ENCODE peak calls at places on chromosomes 5 and 9, in ten cellular contexts. R is tibial artery, C is BJ, Q is hepatocyte, A is OCI-LY7, P is AG09309, U is mucosa of descending colon, F is PC-3, D is HFF-Myc, X is omental fat pad. S is an unnamed sample.
A peak's percentile ranks its signal among the peaks of the same experiment; 100 is the strongest.

GRCh38 chr9:130042931-130043653 is at the start of gene FNBP1:
- DNase-seq in R (peak; percentile 77), C (no peak), F (peak; percentile 68), P (no peak), X (peak; percentile 35), U (peak; percentile 88), D (no peak), A (peak; percentile 84), Q (peak; percentile 92), S (peak; percentile 82)

GRCh38 chr9:130632841-130633240 is 31.6 kb upstream of the PRDM12 start:
- DNase-seq in Q (no peak), F (no peak), X (no peak), D (no peak), P (no peak), R (no peak), U (no peak), C (no peak), A (no peak), S (no peak)

GRCh38 chr5:128532776-128533175 is 5.3 kb downstream of the FBN2 start:
- DNase-seq in U (no peak), C (no peak), R (no peak), D (no peak), P (no peak), A (no peak), F (no peak), X (no peak), Q (no peak), S (no peak)

GRCh38 chr9:131348631-131349521 is 45.0 kb upstream of the PRRC2B start:
- DNase-seq in R (no peak), C (no peak), A (no peak), F (no peak), X (no peak), Q (no peak), P (no peak), D (no peak), U (no peak), S (no peak)

GRCh38 chr5:5881294-5881693 is 458.8 kb downstream of the ICE1 start:
- DNase-seq in X (no peak), P (no peak), A (peak; percentile 29), Q (no peak), D (no peak), R (no peak), F (peak; percentile 46), U (peak; percentile 2), C (no peak), S (no peak)

GRCh38 chr5:10607023-10607665 is 43.3 kb downstream of the ANKRD33B start:
- DNase-seq in A (peak; percentile 97), X (no peak), F (no peak), P (no peak), D (no peak), R (no peak), C (no peak), Q (no peak), U (peak; percentile 21), S (no peak)

GRCh38 chr5:132446621-132447020 is 44.0 kb downstream of the IRF1 start:
- DNase-seq in F (no peak), D (no peak), C (no peak), R (peak; percentile 89), A (no peak), X (no peak), Q (no peak), U (peak; percentile 71), P (peak; percentile 66), S (no peak)

GRCh38 chr9:121559183-121559582 is 59.5 kb upstream of the GGTA1 start:
- DNase-seq in F (peak; percentile 30), X (no peak), Q (no peak), R (no peak), U (no peak), A (no peak), P (no peak), D (no peak), C (peak; percentile 42), S (no peak)

GRCh38 chr9:134892221-134892620 is 11.6 kb downstream of the FCN2 start:
- DNase-seq in U (no peak), X (no peak), D (no peak), Q (no peak), R (no peak), A (no peak), P (no peak), F (no peak), C (no peak), S (no peak)

GRCh38 chr5:176658817-176659216 is 11.5 kb downstream of the TSPAN17 start:
- DNase-seq in X (no peak), Q (no peak), U (peak; percentile 67), D (no peak), A (no peak), R (no peak), P (peak; percentile 32), F (no peak), C (no peak), S (no peak)

GRCh38 chr5:136036991-136037705 is 8.4 kb downstream of the TGFBI start:
- DNase-seq in F (peak; percentile 89), R (peak; percentile 44), Q (no peak), X (no peak), D (peak; percentile 80), A (peak; percentile 90), U (peak; percentile 45), C (no peak), P (peak; percentile 72), S (no peak)

GRCh38 chr5:156188026-156188425 is 138.9 kb upstream of the SGCD start:
- DNase-seq in R (no peak), U (no peak), Q (no peak), A (no peak), F (no peak), P (no peak), D (no peak), X (no peak), C (no peak), S (no peak)

DNA sequence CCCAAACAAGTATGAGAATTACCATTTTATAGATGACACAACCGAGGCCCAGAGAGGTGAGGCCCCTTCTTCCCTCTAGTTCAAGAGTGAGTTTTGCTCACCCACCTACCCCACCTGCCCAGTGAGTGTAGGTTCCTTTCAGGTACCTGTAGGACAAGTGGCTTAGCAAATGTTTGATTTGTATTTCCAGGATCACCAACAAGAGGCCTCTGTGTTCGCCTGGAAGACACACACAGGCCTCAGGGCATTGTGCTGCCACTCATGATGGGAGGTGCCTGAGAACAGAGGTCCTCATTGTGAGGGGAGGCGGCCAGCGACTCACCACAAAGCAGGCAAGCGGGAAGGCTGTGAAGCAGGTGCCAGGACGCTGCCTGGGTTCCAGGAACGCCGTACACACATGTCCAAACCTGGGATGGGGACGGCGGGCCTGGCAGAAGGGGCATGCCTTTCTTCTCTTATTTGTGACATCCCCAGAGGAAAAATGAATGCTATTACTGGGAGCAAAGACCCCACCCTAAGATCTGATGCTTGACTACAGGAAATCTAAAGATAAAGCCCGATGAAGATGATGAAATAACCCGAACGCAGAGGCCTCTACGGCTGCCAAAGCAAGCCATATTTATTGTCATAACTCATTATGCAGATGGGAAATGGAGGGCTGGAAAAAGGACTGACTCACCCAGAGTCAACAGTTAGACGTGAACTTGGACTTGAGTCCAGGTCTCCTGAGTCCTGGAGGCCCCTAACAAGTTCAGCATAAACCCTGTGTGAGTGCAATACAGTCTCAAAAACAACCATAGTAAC is 60.2 kb upstream of the SLC25A51 start:
- DNase-seq in U (peak; percentile 53), C (peak; percentile 44), P (peak; percentile 86), X (no peak), Q (peak; percentile 84), A (no peak), R (peak; percentile 58), D (no peak), F (peak; percentile 87), S (no peak)
- TF ChIP-seq CTCF in U (no peak), C (no peak), P (no peak), X (no peak), Q (no peak), A (no peak), R (no peak), D (no peak), F (no peak), S (no peak)

GRCh38 chr5:157473383-157474370 is 13.7 kb downstream of the NIPAL4 start:
- DNase-seq in X (no peak), F (no peak), A (no peak), D (no peak), P (no peak), U (no peak), R (no peak), Q (no peak), C (peak; percentile 19), S (no peak)
- TF ChIP-seq CTCF in X (no peak), F (peak; percentile 16), A (no peak), D (no peak), P (no peak), U (no peak), R (no peak), Q (no peak), C (no peak), S (no peak)

GRCh38 chr9:125255781-125256391 is 5.7 kb upstream of the GAPVD1 start:
- DNase-seq in P (no peak), Q (peak; percentile 38), R (no peak), U (no peak), A (peak; percentile 32), F (peak; percentile 26), X (no peak), C (no peak), D (no peak), S (peak; percentile 51)
- TF ChIP-seq CTCF in P (peak; percentile 30), Q (peak; percentile 42), R (peak; percentile 28), U (no peak), A (peak; percentile 74), F (no peak), X (no peak), C (peak; percentile 11), D (peak; percentile 45), S (peak; percentile 71)

GRCh38 chr5:154506716-154507080 is 28.7 kb upstream of the HAND1 start:
- DNase-seq in U (no peak), C (no peak), F (no peak), P (no peak), X (no peak), A (no peak), R (no peak), Q (no peak), D (no peak), S (no peak)

GRCh38 chr5:154506049-154506715 is 28.2 kb upstream of the HAND1 start:
- DNase-seq in X (no peak), Q (no peak), C (no peak), P (no peak), F (no peak), R (no peak), A (no peak), D (no peak), U (no peak), S (no peak)

GRCh38 chr5:154503698-154504039 is 25.6 kb upstream of the HAND1 start:
- DNase-seq in F (no peak), X (no peak), C (no peak), D (no peak), R (no peak), U (no peak), P (no peak), A (no peak), Q (no peak), S (no peak)

GRCh38 chr5:154508114-154508513 is 30.1 kb upstream of the HAND1 start:
- DNase-seq in A (no peak), C (no peak), R (no peak), X (no peak), F (no peak), P (no peak), U (no peak), Q (no peak), D (no peak), S (no peak)

DNA sequence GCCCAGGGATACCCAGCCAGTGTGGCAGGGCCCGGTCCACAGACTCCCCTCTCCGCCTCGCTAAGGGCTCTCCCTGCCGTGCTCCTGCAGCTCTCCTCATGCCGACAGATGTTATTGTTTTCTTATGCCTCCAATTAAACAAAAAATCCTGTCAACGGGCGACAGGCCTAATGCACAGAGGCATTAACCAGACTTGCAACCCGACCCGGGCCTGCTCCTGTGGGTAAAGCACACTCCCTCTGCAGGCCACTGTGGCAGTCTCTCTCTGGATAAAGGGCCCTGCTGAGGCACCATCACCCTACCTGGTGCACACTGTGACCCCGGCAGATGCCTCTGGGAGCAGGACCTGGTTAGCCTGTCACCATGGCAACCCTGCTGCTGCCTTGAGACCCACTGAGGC is 27.5 kb upstream of the HAND1 start:
- DNase-seq in F (no peak), D (no peak), A (no peak), C (no peak), Q (no peak), X (no peak), R (no peak), P (no peak), U (no peak), S (no peak)
- TF ChIP-seq CTCF in F (no peak), D (peak; percentile 9), A (no peak), C (no peak), Q (peak; percentile 13), X (no peak), R (no peak), P (no peak), U (no peak), S (no peak)

S was measured in D721Med.